ENCODE peak calls at places on chromosomes 5 and 9, in five cellular contexts. One of them, this sample, is unnamed.

GRCh38 chr5:72817076-72817476 is 615 bp downstream of the TNPO1 start:
- DNase-seq in progenitor cell of endocrine pancreas: no peak
- DNase-seq in MCF 10A: peak; percentile 55
- DNase-seq in adrenal gland: peak; percentile 75
- DNase-seq in lung: peak; percentile 47
- DNase-seq in this sample: peak; percentile 73

GRCh38 chr5:111734013-111734412 is 23.0 kb downstream of the NREP start:
- DNase-seq in progenitor cell of endocrine pancreas: no peak
- DNase-seq in MCF 10A: no peak
- DNase-seq in adrenal gland: peak; percentile 59
- DNase-seq in lung: no peak
- DNase-seq in this sample: no peak

GRCh38 chr5:472076-472655 is 29.2 kb downstream of the EXOC3 start:
- DNase-seq in progenitor cell of endocrine pancreas: no peak
- DNase-seq in MCF 10A: peak; percentile 34
- DNase-seq in adrenal gland: no peak
- DNase-seq in lung: no peak
- DNase-seq in this sample: no peak

GRCh38 chr9:11726659-11727058 is 966.5 kb upstream of the TYRP1 start:
- DNase-seq in progenitor cell of endocrine pancreas: no peak
- DNase-seq in MCF 10A: no peak
- DNase-seq in adrenal gland: no peak
- DNase-seq in lung: no peak
- DNase-seq in this sample: no peak

GRCh38 chr9:89676281-89676680 is 71.5 kb downstream of the GADD45G start:
- DNase-seq in progenitor cell of endocrine pancreas: no peak
- DNase-seq in MCF 10A: no peak
- DNase-seq in adrenal gland: peak; percentile 92
- DNase-seq in lung: peak; percentile 78
- DNase-seq in this sample: no peak

GRCh38 chr9:37179576-37179975 is 59.2 kb downstream of the ZCCHC7 start:
- DNase-seq in progenitor cell of endocrine pancreas: no peak
- DNase-seq in MCF 10A: no peak
- DNase-seq in adrenal gland: no peak
- DNase-seq in lung: no peak
- DNase-seq in this sample: no peak

GRCh38 chr5:84191296-84191695 is 193.4 kb downstream of the EDIL3 start:
- DNase-seq in progenitor cell of endocrine pancreas: no peak
- DNase-seq in MCF 10A: no peak
- DNase-seq in adrenal gland: no peak
- DNase-seq in lung: no peak
- DNase-seq in this sample: no peak

GRCh38 chr5:138315751-138316278 is 15.8 kb downstream of the CDC25C start:
- DNase-seq in progenitor cell of endocrine pancreas: no peak
- DNase-seq in MCF 10A: no peak
- DNase-seq in adrenal gland: no peak
- DNase-seq in lung: no peak
- DNase-seq in this sample: no peak

GRCh38 chr9:75889977-75890540 is 414 bp upstream of the PCSK5 start:
- DNase-seq in progenitor cell of endocrine pancreas: no peak
- DNase-seq in MCF 10A: peak; percentile 62
- DNase-seq in adrenal gland: peak; percentile 74
- DNase-seq in lung: peak; percentile 52
- DNase-seq in this sample: no peak

GRCh38 chr5:143448518-143448917 is 45.0 kb upstream of the NR3C1 start:
- DNase-seq in progenitor cell of endocrine pancreas: no peak
- DNase-seq in MCF 10A: no peak
- DNase-seq in adrenal gland: no peak
- DNase-seq in lung: no peak
- DNase-seq in this sample: no peak
- TF ChIP-seq CTCF in progenitor cell of endocrine pancreas: no peak
- TF ChIP-seq CTCF in MCF 10A: no peak
- TF ChIP-seq CTCF in adrenal gland: no peak
- TF ChIP-seq CTCF in lung: no peak
- TF ChIP-seq CTCF in this sample: no peak

DNA sequence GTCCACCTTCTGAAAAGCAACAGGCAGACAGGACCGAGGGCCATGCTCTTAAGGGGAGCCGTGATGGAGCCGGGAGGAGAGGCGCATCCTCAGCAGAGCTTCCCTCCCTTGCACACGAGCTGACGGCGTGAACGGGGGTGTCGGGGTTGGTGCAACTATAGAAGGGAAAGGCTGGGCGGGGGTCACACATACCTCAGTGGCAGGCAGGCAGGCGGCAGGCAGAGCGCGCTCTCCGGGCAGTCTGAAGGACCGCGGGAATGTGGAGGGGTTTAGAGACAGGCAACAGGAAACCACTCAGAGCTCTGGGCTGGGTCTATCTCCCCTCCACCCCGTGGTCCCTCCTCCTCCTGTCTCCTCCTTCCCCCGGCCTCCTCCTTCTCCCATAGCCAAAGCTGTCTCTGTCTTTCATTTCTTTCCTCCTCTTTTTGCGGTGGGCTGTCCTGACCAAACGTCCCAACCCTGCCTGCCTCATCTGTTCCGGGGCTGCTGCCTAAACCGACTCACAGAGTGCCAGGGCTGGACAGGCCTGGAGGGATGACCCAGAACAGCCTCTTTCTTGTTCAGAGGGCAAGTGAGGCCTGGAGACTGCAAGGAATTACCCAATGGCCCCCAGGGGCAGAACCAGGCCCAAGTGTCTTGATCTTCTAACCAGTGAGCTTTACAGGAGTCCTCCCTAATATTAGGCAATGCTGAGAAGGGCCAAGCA is at the start of gene SPARC:
- DNase-seq in progenitor cell of endocrine pancreas: peak; percentile 19
- DNase-seq in MCF 10A: peak; percentile 60
- DNase-seq in adrenal gland: peak; percentile 91
- DNase-seq in lung: peak; percentile 60
- DNase-seq in this sample: peak; percentile 78
- TF ChIP-seq CTCF in progenitor cell of endocrine pancreas: no peak
- TF ChIP-seq CTCF in MCF 10A: no peak
- TF ChIP-seq CTCF in adrenal gland: no peak
- TF ChIP-seq CTCF in lung: no peak
- TF ChIP-seq CTCF in this sample: no peak

GRCh38 chr5:10474521-10475075 is 32.9 kb downstream of the ROPN1L start:
- DNase-seq in progenitor cell of endocrine pancreas: no peak
- DNase-seq in MCF 10A: no peak
- DNase-seq in adrenal gland: no peak
- DNase-seq in lung: no peak
- DNase-seq in this sample: no peak
- TF ChIP-seq CTCF in progenitor cell of endocrine pancreas: no peak
- TF ChIP-seq CTCF in MCF 10A: no peak
- TF ChIP-seq CTCF in adrenal gland: no peak
- TF ChIP-seq CTCF in lung: no peak
- TF ChIP-seq CTCF in this sample: no peak

DNA sequence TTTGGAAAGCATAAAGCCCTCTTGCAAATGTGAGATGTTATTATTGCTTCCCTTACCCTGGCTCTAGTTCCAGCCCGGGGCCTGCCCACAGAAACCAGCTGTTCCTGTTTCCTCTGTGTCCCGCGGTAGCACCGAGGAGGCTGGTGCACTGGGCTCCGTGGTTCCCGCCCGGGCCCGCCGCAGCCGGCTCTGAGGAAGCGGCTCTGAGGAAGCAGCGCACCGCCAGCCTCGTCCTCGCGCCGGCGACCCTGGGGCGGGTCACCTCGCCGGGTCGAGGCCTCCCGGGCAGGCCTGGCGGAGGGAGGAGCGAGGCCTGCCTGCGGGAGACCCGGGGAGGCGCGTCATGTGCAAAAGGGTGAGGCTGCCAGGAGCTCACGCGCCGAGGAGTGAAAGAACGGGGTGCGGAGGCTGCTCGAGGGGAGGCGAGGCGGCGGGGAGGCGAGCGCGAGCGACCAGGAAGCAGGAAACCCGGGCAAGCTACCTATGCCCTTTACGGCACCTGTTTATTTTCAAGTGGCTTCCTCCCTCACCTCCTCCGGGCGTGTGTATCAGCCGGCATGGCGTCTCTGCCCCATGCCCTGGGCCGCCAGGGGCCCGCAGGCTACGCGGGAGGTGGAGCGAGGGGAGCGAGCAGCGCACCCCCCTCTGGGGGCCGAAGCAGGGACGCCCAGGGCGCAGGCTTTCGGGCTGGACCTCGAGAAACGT is 61.3 kb upstream of the MEGF10 start:
- DNase-seq in progenitor cell of endocrine pancreas: peak; percentile 24
- DNase-seq in MCF 10A: no peak
- DNase-seq in adrenal gland: peak; percentile 67
- DNase-seq in lung: peak; percentile 56
- DNase-seq in this sample: peak; percentile 74
- TF ChIP-seq CTCF in progenitor cell of endocrine pancreas: peak; percentile 14
- TF ChIP-seq CTCF in MCF 10A: no peak
- TF ChIP-seq CTCF in adrenal gland: no peak
- TF ChIP-seq CTCF in lung: no peak
- TF ChIP-seq CTCF in this sample: peak; percentile 40

GRCh38 chr9:35755071-35755470 is 995 bp upstream of the MSMP start:
- DNase-seq in progenitor cell of endocrine pancreas: no peak
- DNase-seq in MCF 10A: no peak
- DNase-seq in adrenal gland: no peak
- DNase-seq in lung: no peak
- DNase-seq in this sample: no peak

GRCh38 chr9:35756743-35757526 is 2.9 kb upstream of the MSMP start:
- DNase-seq in progenitor cell of endocrine pancreas: peak; percentile 62
- DNase-seq in MCF 10A: peak; percentile 74
- DNase-seq in adrenal gland: peak; percentile 71
- DNase-seq in lung: peak; percentile 77
- DNase-seq in this sample: no peak

GRCh38 chr9:35757527-35758275 is 3.6 kb upstream of the MSMP start:
- DNase-seq in progenitor cell of endocrine pancreas: no peak
- DNase-seq in MCF 10A: no peak
- DNase-seq in adrenal gland: peak; percentile 50
- DNase-seq in lung: no peak
- DNase-seq in this sample: no peak

GRCh38 chr9:35754264-35754663 is at the start of gene MSMP:
- DNase-seq in progenitor cell of endocrine pancreas: no peak
- DNase-seq in MCF 10A: no peak
- DNase-seq in adrenal gland: no peak
- DNase-seq in lung: no peak
- DNase-seq in this sample: no peak

DNA sequence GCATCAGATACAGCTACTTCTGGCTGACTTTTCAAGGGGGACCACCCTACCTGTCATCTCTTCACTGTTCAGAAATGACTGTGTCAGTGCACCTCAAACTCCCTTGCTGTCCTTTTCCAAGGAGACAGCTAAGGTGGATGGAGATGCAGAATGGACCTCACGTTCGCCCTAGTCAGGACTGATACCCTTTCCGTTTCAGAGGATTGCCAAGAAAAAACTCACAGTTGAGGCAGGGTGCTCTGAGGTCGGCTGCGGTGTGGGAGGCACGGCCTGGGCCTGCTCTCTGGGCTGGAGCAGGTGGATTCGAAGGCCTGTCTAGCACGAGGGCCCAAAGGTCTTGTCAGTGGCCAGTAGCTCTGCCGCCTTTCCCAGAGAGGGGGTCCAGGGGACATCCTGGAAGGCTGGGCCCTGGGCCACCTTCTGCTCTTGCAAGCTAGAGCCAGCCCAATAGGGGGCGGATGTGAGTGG is 2.2 kb upstream of the MSMP start:
- DNase-seq in progenitor cell of endocrine pancreas: peak; percentile 75
- DNase-seq in MCF 10A: no peak
- DNase-seq in adrenal gland: peak; percentile 65
- DNase-seq in lung: peak; percentile 79
- DNase-seq in this sample: no peak
- TF ChIP-seq CTCF in progenitor cell of endocrine pancreas: peak; percentile 64
- TF ChIP-seq CTCF in MCF 10A: peak; percentile 61
- TF ChIP-seq CTCF in adrenal gland: peak; percentile 70
- TF ChIP-seq CTCF in lung: no peak
- TF ChIP-seq CTCF in this sample: peak; percentile 72

DNA sequence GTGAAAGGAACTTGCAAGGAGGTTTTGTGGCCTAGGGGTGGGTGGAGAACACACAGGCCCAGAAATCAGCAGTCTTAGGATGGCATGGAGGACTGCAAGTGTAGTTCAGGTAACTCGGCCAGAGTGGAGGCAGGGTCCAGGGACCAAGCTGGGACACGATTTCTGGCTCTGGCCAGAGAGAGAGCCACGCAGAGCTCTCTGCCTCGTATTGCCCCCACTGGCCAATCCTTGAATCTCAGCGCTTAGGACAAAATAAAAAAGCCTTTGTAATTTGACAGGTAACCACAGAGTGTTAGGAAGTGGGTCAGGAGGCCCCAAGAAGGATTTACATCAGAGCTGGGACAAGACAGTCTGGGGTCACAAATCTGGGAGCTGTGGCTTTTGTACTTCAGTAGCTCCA is 11.7 kb downstream of the MAP3K1 start:
- DNase-seq in progenitor cell of endocrine pancreas: no peak
- DNase-seq in MCF 10A: no peak
- DNase-seq in adrenal gland: no peak
- DNase-seq in lung: no peak
- DNase-seq in this sample: no peak
- TF ChIP-seq CTCF in progenitor cell of endocrine pancreas: peak; percentile 58
- TF ChIP-seq CTCF in MCF 10A: peak; percentile 17
- TF ChIP-seq CTCF in adrenal gland: peak; percentile 38
- TF ChIP-seq CTCF in lung: no peak
- TF ChIP-seq CTCF in this sample: peak; percentile 62

This sample was measured in type B pancreatic cell.